ENCODE peak calls at places on chromosomes 5 and 9, in four cellular contexts. X is AG08396; A is activated T-helper 2 cell treated with anti-CD3 and anti-CD28 coated beads, Interferon-gamma antibody, Interleukin-2, Interleukin-4, amounts not matched to agents 10 μg/mL and 5 μg/mL and 100 μg/mL, durations not matched to agents 14 hours and 24 hours and 36 hours; F is GM23248. O is an unnamed sample.
A peak's percentile ranks its signal among the peaks of the same experiment; 100 is the strongest.

GRCh38 chr9:93132946-93133640 is 958 bp downstream of the NINJ1 start:
- DNase-seq in X (peak; percentile 65), A (no peak), F (peak; percentile 47), O (no peak)

GRCh38 chr5:124741711-124742496 is 4.5 kb downstream of the ZNF608 start:
- DNase-seq in X (peak; percentile 78), A (no peak), F (peak; percentile 87), O (no peak)

GRCh38 chr9:68925175-68925574 is 88.7 kb downstream of the PRKACG start:
- DNase-seq in X (no peak), A (no peak), F (no peak), O (no peak)

GRCh38 chr5:100900796-100901731 is 2.0 kb downstream of the ST8SIA4 start:
- DNase-seq in X (no peak), A (peak; percentile 91), F (peak; percentile 74), O (peak; percentile 89)

GRCh38 chr9:122124048-122124447 is 30.9 kb upstream of the TTLL11 start:
- DNase-seq in X (no peak), A (no peak), F (no peak), O (no peak)

GRCh38 chr5:135065306-135066265 is 31.6 kb upstream of the PITX1 start:
- DNase-seq in X (no peak), A (no peak), F (no peak), O (no peak)

GRCh38 chr5:119840175-119840574 is 210.8 kb downstream of the FAM170A start:
- DNase-seq in X (no peak), A (no peak), F (no peak), O (no peak)

GRCh38 chr9:744790-745456 is 96.6 kb upstream of the DMRT1 start:
- DNase-seq in X (no peak), A (no peak), F (no peak), O (no peak)

GRCh38 chr5:172597755-172598155 is 43.3 kb upstream of the NEURL1B start:
- DNase-seq in X (no peak), A (no peak), F (no peak), O (no peak)

GRCh38 chr9:123834907-123835562 is 94.9 kb downstream of the DENND1A start:
- DNase-seq in X (no peak), A (no peak), F (peak; percentile 45), O (no peak)

GRCh38 chr5:10168254-10168653 is 81.4 kb downstream of the ATPSCKMT start:
- DNase-seq in X (no peak), A (no peak), F (no peak), O (no peak)

GRCh38 chr9:137320555-137321384 is 18.7 kb upstream of the NRARP start:
- DNase-seq in X (peak; percentile 12), A (peak; percentile 17), F (no peak), O (no peak)

GRCh38 chr5:128877476-128877875 is 87.8 kb upstream of the SLC27A6 start:
- DNase-seq in X (no peak), A (no peak), F (no peak), O (no peak)

GRCh38 chr5:92939428-92939827 is 641.6 kb downstream of the NR2F1-AS1 start:
- DNase-seq in X (no peak), A (no peak), F (no peak), O (no peak)

GRCh38 chr5:103031607-103032006 is 88.3 kb downstream of the GIN1 start:
- DNase-seq in X (peak; percentile 18), A (no peak), F (peak; percentile 30), O (no peak)

O was measured in activated T-helper 1 cell treated with anti-CD3 and anti-CD28 coated beads, Interleukin-12 subunit alpha, Interleukin-12 subunit beta, Interleukin-2, Interleukin-4 antibody, amounts not matched to agents 30 ng/mL and 10 ng/mL and 1 ng/mL, durations not matched to agents 14 hours and 24 hours and 36 hours.